ENCODE peak calls at places on chromosomes 7 and 10, in seven cellular contexts. X is activated CD8-positive, alpha-beta memory T cell treated with anti-CD3 and anti-CD28 coated beads, Interleukin-2, amount 50 U/mL, for 48 hours; O is skeletal muscle cell; P is glomerular endothelial cell; S is sciatic nerve; L is germinal center; A is activated T-helper 1 cell treated with Interleukin-2 at 50 U/mL for 16 hours. E is an unnamed sample.

GRCh38 chr10:27188259-27188658 is 33.1 kb downstream of the MASTL start:
- DNase-seq in X (no peak), O (no peak), P (no peak), S (no peak), L (no peak), A (no peak), E (no peak)

GRCh38 chr7:100801833-100802568 is 25.3 kb downstream of the EPHB4 start:
- DNase-seq in X (no peak), O (peak; percentile 46), P (no peak), S (no peak), L (no peak), A (no peak), E (no peak)

GRCh38 chr7:51376420-51377092 is 59.9 kb upstream of the COBL start:
- DNase-seq in X (no peak), O (no peak), P (no peak), S (no peak), L (no peak), A (no peak), E (no peak)

GRCh38 chr7:101555269-101555920 is 73.7 kb downstream of the MYL10 start:
- DNase-seq in X (peak; percentile 22), O (no peak), P (no peak), S (no peak), L (no peak), A (no peak), E (no peak)

GRCh38 chr7:132154695-132155471 is 421.4 kb downstream of the PLXNA4 start:
- DNase-seq in X (no peak), O (no peak), P (no peak), S (no peak), L (no peak), A (no peak), E (no peak)

GRCh38 chr10:72310241-72310633 is 36.5 kb downstream of the DDIT4 start:
- DNase-seq in X (no peak), O (no peak), P (no peak), S (no peak), L (no peak), A (no peak), E (no peak)

GRCh38 chr7:93031795-93032194 is 86.0 kb downstream of the SAMD9 start:
- DNase-seq in X (no peak), O (no peak), P (no peak), S (no peak), L (no peak), A (no peak), E (no peak)

GRCh38 chr10:42783181-42783549 is 570 bp downstream of the BMS1 start:
- DNase-seq in X (no peak), O (no peak), P (peak; percentile 47), S (no peak), L (no peak), A (no peak), E (no peak)